ENCODE peak calls at places on chromosomes 13 and 19, in five cellular contexts. W, S, E, Y and U are unnamed samples.

GRCh38 chr19:18194554-18195238 is 1.7 kb downstream of the MPV17L2 start:
- DNase-seq in E (peak), S (no peak), W (peak), Y (peak), U (no peak)

GRCh38 chr19:48623556-48624066 is 4.3 kb downstream of the SPHK2 start:
- DNase-seq in Y (no peak), W (no peak), E (peak), S (no peak), U (no peak)

GRCh38 chr19:38227272-38228004 is 3.4 kb upstream of the DPF1 start:
- DNase-seq in S (no peak), W (no peak), Y (no peak), E (no peak), U (no peak)

GRCh38 chr13:110443633-110444225 is 117.8 kb downstream of the RAB20 start:
- DNase-seq in W (no peak), E (no peak), Y (no peak), S (no peak), U (no peak)

GRCh38 chr13:71867101-71867814 is at the start of gene DACH1:
- DNase-seq in Y (peak), S (peak), E (peak), W (peak), U (no peak)

GRCh38 chr19:29880498-29881081 is 61.4 kb upstream of the URI1 start:
- DNase-seq in W (no peak), Y (no peak), S (no peak), E (no peak), U (no peak)

GRCh38 chr13:108352599-108352998 is 83.1 kb downstream of the TNFSF13B start:
- DNase-seq in E (no peak), Y (no peak), W (no peak), S (no peak), U (no peak)

GRCh38 chr13:39490136-39490535 is 112.9 kb downstream of the LHFPL6 start:
- DNase-seq in Y (no peak), E (no peak), W (peak), S (no peak), U (no peak)

GRCh38 chr13:19085876-19086275 is 95.7 kb downstream of the TUBA3C start:
- DNase-seq in S (no peak), W (no peak), Y (no peak), E (no peak), U (no peak)

GRCh38 chr13:19083340-19083739 is 98.3 kb downstream of the TUBA3C start:
- DNase-seq in Y (no peak), W (no peak), E (no peak), S (no peak), U (no peak)

GRCh38 chr13:19089315-19089714 is 92.3 kb downstream of the TUBA3C start:
- DNase-seq in E (peak), W (no peak), Y (no peak), S (peak), U (peak)

GRCh38 chr13:19088416-19088815 is 93.2 kb downstream of the TUBA3C start:
- DNase-seq in S (no peak), W (no peak), Y (no peak), E (no peak), U (no peak)

GRCh38 chr13:19085258-19085657 is 96.4 kb downstream of the TUBA3C start:
- DNase-seq in Y (no peak), W (no peak), S (no peak), E (no peak), U (no peak)
- H3K4me2 ChIP-seq in Y (no peak), W (no peak), S (no peak), E (no peak), U (no peak)

GRCh38 chr13:73417012-73417615 is 358.3 kb downstream of the KLF5 start:
- DNase-seq in S (peak), E (peak), Y (no peak), W (no peak), U (no peak)
- TF ChIP-seq CTCF in S (peak), E (peak), Y (no peak), W (no peak), U (no peak)

GRCh38 chr19:3373971-3374368 is 7.6 kb downstream of the NFIC start:
- DNase-seq in Y (no peak), S (no peak), E (no peak), W (no peak), U (no peak)
- H3K27ac ChIP-seq in Y (no peak), S (no peak), E (peak), W (peak), U (no peak)

GRCh38 chr19:7928741-7929701 is 3.1 kb upstream of the CTXN1 start:
- DNase-seq in S (peak), Y (peak), E (peak), W (peak), U (peak)
- H3K4me2 ChIP-seq in S (peak), Y (peak), E (peak), W (peak), U (peak)

GRCh38 chr13:32830632-32831031 is 185.6 kb upstream of the KL start:
- DNase-seq in E (no peak), S (no peak), Y (no peak), W (no peak), U (no peak)

GRCh38 chr13:32825481-32825880 is 190.7 kb upstream of the KL start:
- DNase-seq in S (no peak), E (no peak), W (no peak), Y (no peak), U (no peak)

GRCh38 chr13:32828711-32829110 is 187.5 kb upstream of the KL start:
- DNase-seq in S (no peak), E (no peak), W (no peak), Y (no peak), U (no peak)

GRCh38 chr13:32829269-32829668 is 187.0 kb upstream of the KL start:
- DNase-seq in Y (peak), W (peak), S (no peak), E (no peak), U (no peak)

GRCh38 chr13:32829676-32830091 is 186.5 kb upstream of the KL start:
- DNase-seq in S (peak), E (no peak), W (peak), Y (peak), U (peak)
- TF ChIP-seq CTCF in S (no peak), E (no peak), W (no peak), Y (no peak), U (no peak)

GRCh38 chr13:20241593-20241992 is 9.5 kb upstream of the GJB6 start:
- DNase-seq in W (no peak), S (no peak), E (no peak), Y (no peak), U (no peak)

DNA sequence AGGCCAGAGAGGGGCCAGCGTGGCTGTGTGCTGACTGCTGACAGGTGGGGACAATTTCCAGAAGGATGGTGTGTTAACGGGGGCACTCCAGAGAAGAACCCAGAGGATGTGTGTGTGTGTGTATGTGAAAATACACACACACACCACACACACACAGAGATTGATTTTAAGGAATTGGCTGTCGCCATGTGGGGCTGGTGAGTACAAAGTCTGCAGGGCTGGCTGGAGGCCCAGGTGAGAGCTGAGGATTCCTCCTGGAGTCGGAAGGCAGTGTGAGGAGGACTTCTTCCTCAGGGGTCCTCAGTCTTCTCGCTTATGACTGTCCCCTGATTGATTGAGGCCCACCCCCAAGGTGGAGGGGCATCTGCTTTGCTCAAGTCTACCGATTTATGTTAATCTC is 7.6 kb upstream of the GJB6 start:
- DNase-seq in W (no peak), S (no peak), E (no peak), Y (no peak), U (no peak)
- H3K27ac ChIP-seq in W (no peak), S (no peak), E (no peak), Y (no peak), U (no peak)

GRCh38 chr19:54470276-54470887 is 2.7 kb downstream of the CDC42EP5 start:
- DNase-seq in W (no peak), E (no peak), Y (no peak), S (no peak), U (no peak)
- H3K4me2 ChIP-seq in W (no peak), E (peak), Y (peak), S (peak), U (peak)

GRCh38 chr19:15279326-15279904 is 47.2 kb upstream of the EPHX3 start:
- DNase-seq in Y (no peak), W (no peak), E (no peak), S (no peak), U (no peak)
- TF ChIP-seq CTCF in Y (no peak), W (no peak), E (no peak), S (no peak), U (no peak)